ENCODE peak calls at places on chromosomes 2 and 18, in five cellular contexts. T, Z, G, E and D are unnamed samples.

GRCh38 chr2:164203131-164203530 is 418.2 kb downstream of the GRB14 start:
- DNase-seq in T (no peak), Z (no peak), E (no peak), G (no peak), D (no peak)

GRCh38 chr2:240702640-240703011 is 11.0 kb downstream of the AQP12A start:
- DNase-seq in G (no peak), E (no peak), T (no peak), Z (no peak), D (no peak)

GRCh38 chr2:128384446-128384845 is 65.8 kb upstream of the HS6ST1 start:
- DNase-seq in Z (no peak), T (peak), G (no peak), E (no peak), D (no peak)

GRCh38 chr2:236252521-236252920 is 11.7 kb downstream of the ASB18 start:
- DNase-seq in G (no peak), E (no peak), T (no peak), Z (no peak), D (no peak)

GRCh38 chr2:49286726-49287125 is 132.4 kb upstream of the FSHR start:
- DNase-seq in G (no peak), Z (no peak), E (no peak), T (no peak), D (no peak)

GRCh38 chr2:136116111-136116812 is 1.7 kb downstream of the CXCR4 start:
- DNase-seq in E (peak), Z (no peak), T (peak), G (no peak), D (peak)

GRCh38 chr2:157625311-157625710 is 3.4 kb downstream of the ACVR1C start:
- DNase-seq in E (no peak), T (no peak), G (no peak), Z (no peak), D (no peak)

GRCh38 chr2:174176898-174177297 is 71.4 kb downstream of the OLA1 start:
- DNase-seq in E (no peak), G (no peak), Z (peak), T (peak), D (no peak)

GRCh38 chr2:127576433-127577207 is 41.1 kb downstream of the MYO7B start:
- DNase-seq in G (no peak), T (peak), Z (peak), E (no peak), D (no peak)

GRCh38 chr2:43222472-43223146 is 3.8 kb downstream of the ZFP36L2 start:
- DNase-seq in G (no peak), T (no peak), Z (peak), E (no peak), D (no peak)

GRCh38 chr18:62596145-62597005 is 73.5 kb downstream of the ZCCHC2 start:
- DNase-seq in E (no peak), G (no peak), Z (peak), T (peak), D (no peak)

GRCh38 chr2:31318360-31319336 is 84.7 kb downstream of the EHD3 start:
- DNase-seq in T (peak), E (peak), Z (peak), G (no peak), D (no peak)

GRCh38 chr2:190528521-190529001 is 6.0 kb downstream of the NEMP2 start:
- DNase-seq in E (no peak), G (no peak), Z (peak), T (peak), D (no peak)

GRCh38 chr2:21467910-21468309 is 344.1 kb downstream of the TDRD15 start:
- DNase-seq in E (no peak), G (no peak), Z (no peak), T (no peak), D (no peak)

GRCh38 chr2:2507471-2507997 is 176.5 kb upstream of the MYT1L start:
- DNase-seq in Z (no peak), G (no peak), T (no peak), E (no peak), D (no peak)

GRCh38 chr2:189204322-189204941 is 24.9 kb upstream of the COL5A2 start:
- DNase-seq in G (no peak), T (peak), E (no peak), Z (peak), D (no peak)

GRCh38 chr18:42078711-42079110 is 123.7 kb downstream of the PIK3C3 start:
- DNase-seq in E (no peak), Z (peak), G (no peak), T (no peak), D (no peak)

GRCh38 chr2:24493713-24494112 is 2.7 kb downstream of the NCOA1 start:
- DNase-seq in G (peak), T (peak), E (no peak), Z (no peak), D (no peak)

GRCh38 chr18:9380571-9381390 is 46.2 kb downstream of the TWSG1 start:
- DNase-seq in E (no peak), T (no peak), G (no peak), Z (peak), D (no peak)

GRCh38 chr2:99926986-99927385 is 215.4 kb downstream of the AFF3 start:
- DNase-seq in E (no peak), Z (peak), T (peak), G (no peak), D (no peak)

GRCh38 chr18:45253973-45254372 is 361.3 kb upstream of the SLC14A2 start:
- DNase-seq in E (no peak), T (no peak), Z (no peak), G (no peak), D (no peak)

GRCh38 chr18:76923485-76924085 is 101.2 kb downstream of the ZNF236 start:
- DNase-seq in E (no peak), T (peak), Z (peak), G (no peak), D (no peak)

GRCh38 chr2:22375094-22375493 is 1009.9 kb upstream of the KLHL29 start:
- DNase-seq in T (no peak), Z (no peak), G (no peak), E (no peak), D (no peak)

GRCh38 chr2:2182688-2183087 is 148.4 kb downstream of the MYT1L start:
- DNase-seq in E (no peak), Z (peak), T (no peak), G (no peak), D (no peak)

GRCh38 chr2:230666446-230666845 is 46.2 kb upstream of the CAB39 start:
- DNase-seq in Z (no peak), E (no peak), T (no peak), G (no peak), D (no peak)

GRCh38 chr18:61702007-61702406 is 190.8 kb downstream of the RNF152 start:
- DNase-seq in G (peak), E (no peak), T (no peak), Z (peak), D (no peak)

GRCh38 chr2:174395284-174395968 is at the start of gene SCRN3:
- DNase-seq in G (peak), E (peak), Z (peak), T (peak), D (peak)

GRCh38 chr18:28735731-28736130 is 558.8 kb upstream of the CDH2 start:
- DNase-seq in Z (peak), E (no peak), T (peak), G (peak), D (no peak)